ENCODE peak calls at places on chromosomes 7 and 10, in five cellular contexts. One of them, this sample, is unnamed.

GRCh38 chr7:86814980-86815379 is 171.3 kb downstream of the GRM3 start:
- DNase-seq in BJ: no peak
- DNase-seq in mucosa of descending colon: no peak
- DNase-seq in fibroblast of mammary gland: peak; percentile 7
- DNase-seq in tibial nerve: no peak
- DNase-seq in this sample: no peak

GRCh38 chr7:22184549-22185199 is 172.3 kb downstream of the RAPGEF5 start:
- DNase-seq in BJ: no peak
- DNase-seq in mucosa of descending colon: no peak
- DNase-seq in fibroblast of mammary gland: no peak
- DNase-seq in tibial nerve: no peak
- DNase-seq in this sample: no peak

GRCh38 chr10:27100800-27101347 is 580 bp upstream of the ANKRD26 start:
- DNase-seq in BJ: no peak
- DNase-seq in mucosa of descending colon: no peak
- DNase-seq in fibroblast of mammary gland: peak; percentile 13
- DNase-seq in tibial nerve: peak; percentile 11
- DNase-seq in this sample: no peak

GRCh38 chr10:110918269-110918632 is 729 bp downstream of the BBIP1 start:
- DNase-seq in BJ: peak; percentile 82
- DNase-seq in mucosa of descending colon: peak; percentile 97
- DNase-seq in fibroblast of mammary gland: peak; percentile 92
- DNase-seq in tibial nerve: peak; percentile 87
- DNase-seq in this sample: peak; percentile 90

GRCh38 chr7:155862516-155863257 is 50.4 kb upstream of the SHH start:
- DNase-seq in BJ: no peak
- DNase-seq in mucosa of descending colon: no peak
- DNase-seq in fibroblast of mammary gland: no peak
- DNase-seq in tibial nerve: no peak
- DNase-seq in this sample: no peak

GRCh38 chr10:62437696-62438095 is 63.5 kb downstream of the ZNF365 start:
- DNase-seq in BJ: peak; percentile 89
- DNase-seq in mucosa of descending colon: peak; percentile 58
- DNase-seq in fibroblast of mammary gland: peak; percentile 87
- DNase-seq in tibial nerve: peak; percentile 85
- DNase-seq in this sample: peak; percentile 43

GRCh38 chr7:98423043-98423442 is 22.2 kb upstream of the BAIAP2L1 start:
- DNase-seq in BJ: no peak
- DNase-seq in mucosa of descending colon: no peak
- DNase-seq in fibroblast of mammary gland: peak; percentile 55
- DNase-seq in tibial nerve: no peak
- DNase-seq in this sample: no peak

GRCh38 chr7:18040196-18040595 is 12.6 kb upstream of the PRPS1L1 start:
- DNase-seq in BJ: peak; percentile 12
- DNase-seq in mucosa of descending colon: no peak
- DNase-seq in fibroblast of mammary gland: peak; percentile 13
- DNase-seq in tibial nerve: no peak
- DNase-seq in this sample: no peak

GRCh38 chr7:46707973-46708372 is 786.9 kb upstream of the IGFBP3 start:
- DNase-seq in BJ: no peak
- DNase-seq in mucosa of descending colon: no peak
- DNase-seq in fibroblast of mammary gland: no peak
- DNase-seq in tibial nerve: no peak
- DNase-seq in this sample: no peak

GRCh38 chr7:101912711-101913110 is 95.3 kb downstream of the CUX1 start:
- DNase-seq in BJ: no peak
- DNase-seq in mucosa of descending colon: no peak
- DNase-seq in fibroblast of mammary gland: peak; percentile 57
- DNase-seq in tibial nerve: no peak
- DNase-seq in this sample: no peak

GRCh38 chr7:42745357-42746022 is 166.4 kb downstream of the C7orf25 start:
- DNase-seq in BJ: no peak
- DNase-seq in mucosa of descending colon: peak; percentile 51
- DNase-seq in fibroblast of mammary gland: peak; percentile 38
- DNase-seq in tibial nerve: peak; percentile 52
- DNase-seq in this sample: no peak

GRCh38 chr10:110206988-110207804 is at the start of gene MXI1:
- DNase-seq in BJ: no peak
- DNase-seq in mucosa of descending colon: peak; percentile 92
- DNase-seq in fibroblast of mammary gland: peak; percentile 84
- DNase-seq in tibial nerve: peak; percentile 74
- DNase-seq in this sample: peak; percentile 66

GRCh38 chr7:112205348-112206237 is 606 bp downstream of the DOCK4 start:
- DNase-seq in BJ: no peak
- DNase-seq in mucosa of descending colon: peak; percentile 74
- DNase-seq in fibroblast of mammary gland: peak; percentile 67
- DNase-seq in tibial nerve: peak; percentile 60
- DNase-seq in this sample: no peak

GRCh38 chr10:47031251-47031952 is 120.2 kb downstream of the PTPN20 start:
- DNase-seq in BJ: no peak
- DNase-seq in mucosa of descending colon: no peak
- DNase-seq in fibroblast of mammary gland: peak; percentile 53
- DNase-seq in tibial nerve: peak; percentile 47
- DNase-seq in this sample: no peak
- TF ChIP-seq CTCF in BJ: no peak
- TF ChIP-seq CTCF in mucosa of descending colon: no peak
- TF ChIP-seq CTCF in fibroblast of mammary gland: peak; percentile 16
- TF ChIP-seq CTCF in tibial nerve: no peak
- TF ChIP-seq CTCF in this sample: no peak

DNA sequence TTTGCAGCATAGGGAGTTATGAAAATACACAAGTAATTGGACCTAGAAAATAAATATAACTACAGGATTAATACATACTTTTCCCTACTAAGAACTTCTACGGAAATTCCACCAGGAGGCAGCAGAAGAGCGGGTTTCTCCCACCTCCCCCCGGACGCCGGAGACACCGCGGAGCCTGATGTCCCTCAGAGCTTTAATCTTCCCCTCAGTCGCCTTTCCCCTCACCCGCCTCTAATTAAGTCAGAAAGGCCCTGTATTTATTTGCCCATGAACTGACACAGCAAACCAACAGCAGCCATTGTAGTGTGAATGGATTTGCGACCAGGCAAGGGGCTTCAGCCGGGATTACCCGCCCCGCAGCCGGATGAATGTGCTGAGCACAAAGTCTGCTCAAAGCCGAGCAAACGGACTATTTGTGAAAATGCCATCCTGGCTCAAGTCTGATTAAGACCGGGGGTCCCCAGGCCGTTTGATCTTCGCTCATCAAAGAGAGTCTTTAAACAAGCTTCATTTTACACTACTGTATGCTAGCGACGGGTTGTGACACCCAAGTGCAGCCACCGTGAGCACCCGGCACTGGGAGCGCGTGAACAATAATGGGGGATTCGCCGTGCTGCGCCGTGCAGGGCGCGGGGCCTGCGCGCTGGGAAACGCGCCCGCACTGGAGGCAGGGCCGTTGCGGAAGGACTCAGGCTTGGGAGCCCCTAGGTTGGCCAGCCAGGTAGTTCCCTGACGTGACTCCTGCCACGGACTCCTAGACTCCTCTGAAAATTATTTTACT is 5.6 kb upstream of the DKK1 start:
- DNase-seq in BJ: no peak
- DNase-seq in mucosa of descending colon: peak; percentile 44
- DNase-seq in fibroblast of mammary gland: peak; percentile 77
- DNase-seq in tibial nerve: peak; percentile 33
- DNase-seq in this sample: peak; percentile 7
- H3K4me3 ChIP-seq in BJ: peak overlapping the region; percentile 28
- H3K4me3 ChIP-seq in mucosa of descending colon: no peak overlapping the region
- H3K4me3 ChIP-seq in fibroblast of mammary gland: peak overlapping the region; percentile 58
- H3K4me3 ChIP-seq in tibial nerve: peak overlapping the region; percentile 40
- H3K4me3 ChIP-seq in this sample: peak overlapping the region; percentile 29

GRCh38 chr7:20330797-20331230 is at the start of gene ITGB8:
- DNase-seq in BJ: no peak
- DNase-seq in mucosa of descending colon: no peak
- DNase-seq in fibroblast of mammary gland: no peak
- DNase-seq in tibial nerve: no peak
- DNase-seq in this sample: no peak

GRCh38 chr7:20329389-20330175 is 1.1 kb upstream of the ITGB8 start:
- DNase-seq in BJ: no peak
- DNase-seq in mucosa of descending colon: peak; percentile 74
- DNase-seq in fibroblast of mammary gland: peak; percentile 65
- DNase-seq in tibial nerve: peak; percentile 48
- DNase-seq in this sample: peak; percentile 60

GRCh38 chr7:20331231-20331880 is 656 bp downstream of the ITGB8 start:
- DNase-seq in BJ: no peak
- DNase-seq in mucosa of descending colon: peak; percentile 66
- DNase-seq in fibroblast of mammary gland: no peak
- DNase-seq in tibial nerve: peak; percentile 17
- DNase-seq in this sample: no peak

GRCh38 chr7:20328692-20329091 is 2.0 kb upstream of the ITGB8 start:
- DNase-seq in BJ: no peak
- DNase-seq in mucosa of descending colon: no peak
- DNase-seq in fibroblast of mammary gland: no peak
- DNase-seq in tibial nerve: no peak
- DNase-seq in this sample: no peak

GRCh38 chr7:20330176-20330796 is 414 bp upstream of the ITGB8 start:
- DNase-seq in BJ: peak; percentile 65
- DNase-seq in mucosa of descending colon: peak; percentile 81
- DNase-seq in fibroblast of mammary gland: peak; percentile 89
- DNase-seq in tibial nerve: peak; percentile 81
- DNase-seq in this sample: no peak
- TF ChIP-seq CTCF in BJ: peak; percentile 4
- TF ChIP-seq CTCF in mucosa of descending colon: no peak
- TF ChIP-seq CTCF in fibroblast of mammary gland: no peak
- TF ChIP-seq CTCF in tibial nerve: peak; percentile 7
- TF ChIP-seq CTCF in this sample: peak; percentile 21

GRCh38 chr7:24597014-24597413 is 23.8 kb downstream of the PALS2 start:
- DNase-seq in BJ: no peak
- DNase-seq in mucosa of descending colon: no peak
- DNase-seq in fibroblast of mammary gland: no peak
- DNase-seq in tibial nerve: no peak
- DNase-seq in this sample: no peak
- H3K4me3 ChIP-seq in BJ: no peak overlapping the region
- H3K4me3 ChIP-seq in mucosa of descending colon: no peak overlapping the region
- H3K4me3 ChIP-seq in fibroblast of mammary gland: no peak overlapping the region
- H3K4me3 ChIP-seq in tibial nerve: no peak overlapping the region
- H3K4me3 ChIP-seq in this sample: no peak overlapping the region